ENCODE peak calls at places on chromosome 22, in ten cellular contexts. M, D, G, Z, K, Y, I, E, T and B are unnamed samples.

GRCh38 chr22:46827072-46827780 is 64.8 kb downstream of the TBC1D22A start:
- DNase-seq in M (no peak), T (no peak), D (no peak), Y (no peak), I (no peak), E (no peak), Z (no peak), K (no peak), G (no peak), B (no peak)

GRCh38 chr22:45997077-45997774 is 20.3 kb upstream of the WNT7B start:
- DNase-seq in T (peak; percentile 90), D (no peak), Z (no peak), Y (peak; percentile 84), M (peak; percentile 98), K (no peak), G (peak; percentile 95), I (peak; percentile 77), E (peak; percentile 79), B (peak; percentile 66)

GRCh38 chr22:46023558-46023981 is 46.6 kb upstream of the WNT7B start:
- DNase-seq in I (no peak), Y (peak; percentile 31), K (no peak), M (no peak), D (no peak), Z (no peak), T (no peak), E (no peak), G (peak; percentile 84), B (no peak)

GRCh38 chr22:30667092-30667485 is 586 bp downstream of the DUSP18 start:
- DNase-seq in D (no peak), M (peak; percentile 17), Y (no peak), T (no peak), K (no peak), G (no peak), Z (no peak), E (no peak), I (no peak), B (no peak)

GRCh38 chr22:19800761-19801244 is 40.2 kb downstream of the TBX1 start:
- DNase-seq in E (no peak), T (no peak), M (no peak), K (no peak), Y (no peak), D (no peak), I (no peak), G (no peak), Z (no peak), B (peak; percentile 35)

GRCh38 chr22:46738961-46739870 is 1.2 kb upstream of the CERK start:
- DNase-seq in M (peak; percentile 49), K (peak; percentile 88), G (no peak), Z (peak; percentile 63), D (no peak), I (no peak), T (no peak), Y (no peak), E (no peak), B (no peak)

GRCh38 chr22:23219787-23220484 is 39.6 kb downstream of the BCR start:
- DNase-seq in Z (peak; percentile 44), T (peak; percentile 69), M (peak; percentile 53), Y (no peak), E (peak; percentile 32), K (no peak), G (no peak), D (no peak), I (no peak), B (peak; percentile 39)

GRCh38 chr22:50015451-50016307 is 3.1 kb upstream of the IL17REL start:
- DNase-seq in E (no peak), M (no peak), Z (no peak), T (no peak), K (no peak), G (no peak), Y (no peak), D (no peak), I (no peak), B (no peak)

GRCh38 chr22:30114356-30114755 is 34.1 kb downstream of the HORMAD2 start:
- DNase-seq in D (no peak), Z (no peak), K (no peak), Y (no peak), G (no peak), T (no peak), I (no peak), M (no peak), E (no peak), B (no peak)

GRCh38 chr22:32796865-32797573 is 4.5 kb upstream of the TIMP3 start:
- DNase-seq in K (peak; percentile 21), Y (peak; percentile 78), M (no peak), Z (peak; percentile 36), D (peak; percentile 51), I (peak; percentile 67), E (no peak), T (peak; percentile 6), G (peak; percentile 76), B (peak; percentile 54)

GRCh38 chr22:46150615-46151423 is 493 bp downstream of the PPARA start:
- DNase-seq in T (no peak), Y (no peak), I (no peak), E (no peak), K (peak; percentile 31), M (no peak), D (no peak), Z (peak; percentile 38), G (peak; percentile 47), B (peak; percentile 52)

GRCh38 chr22:25749420-25750169 is 7.6 kb downstream of the MYO18B start:
- DNase-seq in Z (no peak), K (no peak), E (no peak), Y (no peak), G (no peak), T (no peak), D (no peak), M (no peak), I (no peak), B (no peak)

GRCh38 chr22:37014415-37014806 is 4.8 kb downstream of the TST start:
- DNase-seq in I (no peak), G (no peak), Z (no peak), T (no peak), E (no peak), K (no peak), Y (no peak), M (no peak), D (no peak), B (no peak)

GRCh38 chr22:38697055-38697980 is 3.4 kb downstream of the JOSD1 start:
- DNase-seq in T (peak; percentile 7), K (no peak), E (no peak), G (no peak), Y (no peak), M (no peak), D (no peak), I (no peak), Z (no peak), B (no peak)

GRCh38 chr22:21657361-21658118 is 8.3 kb upstream of the PPIL2 start:
- DNase-seq in Y (no peak), D (no peak), K (peak; percentile 75), Z (peak; percentile 75), E (no peak), I (no peak), G (no peak), T (peak; percentile 12), M (no peak), B (no peak)

GRCh38 chr22:47836957-47837356 is 1074.5 kb downstream of the TBC1D22A start:
- DNase-seq in M (no peak), K (no peak), G (no peak), T (peak; percentile 95), D (no peak), E (no peak), I (no peak), Z (no peak), Y (no peak), B (peak; percentile 9)